ENCODE peak calls at places on chromosomes 1 and 21, in five cellular contexts. B is foreskin fibroblast, R is B cell, V is endothelial cell, E is heart left ventricle. M is an unnamed sample.

GRCh38 chr1:239386453-239387303 is at the start of gene CHRM3:
- DNase-seq in R (peak; percentile 27), B (peak; percentile 0), E (no peak), V (peak; percentile 79), M (peak; percentile 91)

GRCh38 chr1:55146781-55147180 is 68.4 kb downstream of the USP24 start:
- DNase-seq in R (no peak), V (no peak), B (no peak), E (peak; percentile 37), M (no peak)

GRCh38 chr21:36639769-36640168 is 59.1 kb upstream of the SIM2 start:
- DNase-seq in E (no peak), R (no peak), B (no peak), V (no peak), M (no peak)

GRCh38 chr1:2014726-2015382 is 4.3 kb upstream of the GABRD start:
- DNase-seq in R (no peak), V (no peak), B (no peak), E (no peak), M (peak; percentile 62)

GRCh38 chr1:97050501-97050900 is 328.9 kb downstream of the PTBP2 start:
- DNase-seq in E (no peak), R (no peak), B (peak; percentile 35), V (peak; percentile 7), M (peak; percentile 6)

GRCh38 chr1:219189021-219189824 is 15.5 kb downstream of the LYPLAL1 start:
- DNase-seq in R (no peak), B (peak; percentile 40), E (no peak), V (no peak), M (no peak)

GRCh38 chr1:160774886-160775719 is 20.9 kb upstream of the LY9 start:
- DNase-seq in R (no peak), V (no peak), B (no peak), E (no peak), M (no peak)

GRCh38 chr21:33734326-33734725 is 92.0 kb downstream of the ITSN1 start:
- DNase-seq in B (no peak), R (no peak), E (no peak), V (no peak), M (no peak)

GRCh38 chr21:28421716-28422480 is 570.8 kb downstream of the LTN1 start:
- DNase-seq in E (no peak), R (no peak), V (no peak), B (peak; percentile 92), M (no peak)

GRCh38 chr1:240254006-240254405 is 162.3 kb downstream of the FMN2 start:
- DNase-seq in B (no peak), E (no peak), V (no peak), R (no peak), M (no peak)

GRCh38 chr1:167795810-167796740 is 74.3 kb downstream of the MPZL1 start:
- DNase-seq in V (peak; percentile 30), R (no peak), E (peak; percentile 50), B (no peak), M (no peak)

GRCh38 chr1:197841828-197842573 is 60.4 kb upstream of the C1orf53 start:
- DNase-seq in R (no peak), B (peak; percentile 58), V (no peak), E (no peak), M (no peak)

GRCh38 chr1:153881764-153882163 is 41.0 kb downstream of the GATAD2B start:
- DNase-seq in R (no peak), V (no peak), B (peak; percentile 28), E (no peak), M (no peak)

GRCh38 chr1:236091933-236092318 is 27.0 kb upstream of the NID1 start:
- DNase-seq in R (no peak), E (no peak), B (no peak), V (no peak), M (no peak)

GRCh38 chr1:101363891-101364318 is 127.1 kb downstream of the S1PR1 start:
- DNase-seq in E (no peak), V (no peak), R (no peak), B (no peak), M (no peak)

GRCh38 chr1:116853680-116854191 is 56.0 kb upstream of the PTGFRN start:
- DNase-seq in V (peak; percentile 35), B (peak; percentile 79), E (no peak), R (no peak), M (peak; percentile 71)

GRCh38 chr1:67685558-67686271 is 714 bp downstream of the GADD45A start:
- DNase-seq in B (no peak), V (peak; percentile 30), R (peak; percentile 68), E (peak; percentile 74), M (peak; percentile 59)

GRCh38 chr1:108627951-108628350 is 32.9 kb downstream of the HENMT1 start:
- DNase-seq in E (no peak), R (no peak), B (no peak), V (no peak), M (no peak)

GRCh38 chr1:197773856-197774255 is 1.4 kb downstream of the DENND1B start:
- DNase-seq in R (no peak), E (no peak), B (no peak), V (no peak), M (no peak)

GRCh38 chr1:11822091-11822490 is 16.1 kb downstream of the CLCN6 start:
- DNase-seq in V (no peak), R (no peak), E (no peak), B (no peak), M (no peak)

GRCh38 chr1:176612791-176613190 is 149.8 kb downstream of the PAPPA2 start:
- DNase-seq in V (no peak), B (no peak), E (no peak), R (no peak), M (no peak)
- TF ChIP-seq CTCF in V (no peak), B (no peak), E (no peak), R (no peak), M (no peak)

GRCh38 chr21:41769521-41769920 is 2.7 kb upstream of the RIPK4 start:
- DNase-seq in V (no peak), R (no peak), B (no peak), E (no peak), M (no peak)

GRCh38 chr21:41767606-41768370 is 936 bp upstream of the RIPK4 start:
- DNase-seq in V (peak; percentile 51), E (no peak), R (no peak), B (peak; percentile 9), M (no peak)

GRCh38 chr21:41769106-41769505 is 2.3 kb upstream of the RIPK4 start:
- DNase-seq in V (no peak), E (no peak), R (no peak), B (no peak), M (no peak)

GRCh38 chr21:41769933-41770332 is 3.1 kb upstream of the RIPK4 start:
- DNase-seq in B (no peak), E (no peak), R (no peak), V (no peak), M (no peak)

DNA sequence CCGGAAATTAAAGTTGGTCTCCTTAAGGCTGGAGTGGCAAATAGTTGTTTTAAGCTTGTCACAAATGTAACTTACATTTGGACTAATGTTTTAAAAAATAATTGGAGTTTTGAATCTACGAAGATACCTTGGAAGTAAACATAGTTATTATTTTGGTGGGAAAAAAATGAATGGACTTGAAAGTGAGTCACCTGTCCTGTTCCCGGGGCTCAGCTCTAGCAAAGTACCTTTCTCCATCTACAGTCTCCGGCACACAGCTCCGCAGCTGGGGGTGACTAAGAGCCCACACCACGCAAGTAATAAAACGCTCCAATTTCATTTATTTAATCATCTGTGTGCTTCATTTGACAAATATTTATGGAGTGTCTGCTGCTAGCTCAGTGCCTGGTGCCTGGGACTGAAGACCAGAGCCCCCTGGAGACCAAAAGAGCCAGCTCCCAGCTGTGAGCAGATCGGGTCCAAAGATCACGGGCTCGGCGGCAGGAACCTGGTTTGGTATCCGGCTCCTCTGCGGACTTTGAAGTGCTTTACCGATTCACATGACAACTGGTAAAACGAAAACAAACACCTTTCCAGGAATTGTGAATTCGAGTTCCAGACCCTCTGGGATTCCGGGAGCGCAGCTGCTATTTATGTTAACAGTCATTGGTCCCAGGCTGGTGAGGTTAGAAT is 1.7 kb upstream of the RIPK4 start:
- DNase-seq in B (peak; percentile 81), V (peak; percentile 72), E (no peak), R (no peak), M (peak; percentile 73)
- TF ChIP-seq CTCF in B (peak; percentile 65), V (no peak), E (peak; percentile 20), R (no peak), M (peak; percentile 29)

DNA sequence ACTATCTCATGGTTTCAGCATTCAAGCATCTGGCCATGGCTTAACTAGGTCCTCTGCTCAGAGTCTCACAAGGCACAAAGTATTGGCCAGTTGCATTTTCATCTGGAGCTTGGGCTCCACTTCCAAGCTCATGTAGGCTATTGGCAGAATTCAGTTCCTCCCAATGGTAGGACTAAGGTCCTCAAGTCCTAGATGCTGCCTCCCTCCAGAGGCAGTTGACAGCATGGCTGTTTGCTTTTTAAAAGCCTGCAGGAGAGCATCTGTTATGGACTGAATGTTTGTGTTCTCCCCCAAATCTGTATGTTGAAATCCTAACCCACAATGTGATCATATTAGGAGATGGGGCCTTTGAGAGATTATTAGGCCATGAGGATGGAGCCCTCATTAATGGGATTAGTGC is 38.0 kb upstream of the HLX start:
- DNase-seq in V (no peak), E (no peak), B (no peak), R (no peak), M (no peak)
- TF ChIP-seq CTCF in V (no peak), E (no peak), B (peak; percentile 12), R (no peak), M (no peak)

GRCh38 chr1:48691429-48692001 is 85.2 kb downstream of the BEND5 start:
- DNase-seq in V (no peak), R (no peak), E (no peak), B (no peak), M (no peak)

GRCh38 chr1:48687271-48688045 is 89.2 kb downstream of the BEND5 start:
- DNase-seq in E (no peak), V (no peak), R (no peak), B (no peak), M (no peak)

GRCh38 chr1:48686159-48686558 is 90.5 kb downstream of the BEND5 start:
- DNase-seq in V (no peak), E (no peak), R (no peak), B (no peak), M (no peak)

GRCh38 chr1:48684381-48684780 is 92.3 kb downstream of the BEND5 start:
- DNase-seq in V (no peak), B (no peak), E (no peak), R (no peak), M (no peak)

DNA sequence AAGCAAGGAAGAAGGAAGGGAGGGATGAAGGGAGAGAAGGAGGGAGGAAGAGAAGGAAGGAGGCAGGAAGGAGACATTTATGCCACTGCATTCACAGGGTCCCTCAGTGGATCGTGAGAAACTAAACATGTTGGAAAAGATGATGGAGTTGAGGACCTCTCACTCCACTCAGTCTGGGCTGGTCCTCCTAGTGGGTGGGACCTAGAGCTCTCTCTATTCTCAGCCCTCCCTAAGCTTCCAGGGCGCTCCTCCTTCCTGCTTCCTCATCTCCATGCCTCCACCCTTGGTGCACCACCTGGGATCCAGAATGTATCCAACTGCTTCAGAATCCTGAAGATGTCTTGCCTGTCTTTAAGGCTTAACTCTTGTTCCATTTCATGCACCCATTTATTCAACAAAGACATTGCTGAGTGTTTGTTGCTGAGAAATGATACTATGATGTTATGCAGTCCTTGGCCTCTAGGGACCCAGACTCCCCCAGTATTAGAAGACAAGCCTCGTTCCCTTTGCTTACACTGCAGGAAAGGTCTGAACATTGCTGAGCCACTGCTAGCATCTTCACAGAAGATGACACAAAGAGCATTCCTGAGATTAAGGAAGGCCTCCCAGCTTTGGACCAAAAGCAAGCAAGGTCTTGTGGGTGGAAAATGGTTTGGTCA is 88.5 kb downstream of the BEND5 start:
- DNase-seq in E (no peak), V (no peak), R (no peak), B (no peak), M (peak; percentile 15)
- TF ChIP-seq CTCF in E (no peak), V (peak; percentile 41), R (peak; percentile 41), B (peak; percentile 20), M (peak; percentile 42)

M was measured in Calu3.